ENCODE peak calls at places on chromosomes 6 and 20, in seven cellular contexts. T is PC-3, H is SK-N-SH, O is GM23338, R is HCT116, M is neural progenitor cell, A is GM23248. P is an unnamed sample.

GRCh38 chr6:102815207-102815606 is 1421.7 kb downstream of the GRIK2 start:
- DNase-seq in T (no peak), H (no peak), O (no peak), R (no peak), M (no peak), A (no peak), P (no peak)

GRCh38 chr20:36181934-36182603 is 27.5 kb downstream of the EPB41L1 start:
- DNase-seq in T (no peak), H (no peak), O (no peak), R (no peak), M (no peak), A (peak), P (no peak)

GRCh38 chr6:156977527-156978291 is 200.5 kb downstream of the ARID1B start:
- DNase-seq in T (no peak), H (no peak), O (no peak), R (no peak), M (no peak), A (peak), P (no peak)

GRCh38 chr6:44563397-44563796 is 175.9 kb downstream of the CDC5L start:
- DNase-seq in T (peak), H (no peak), O (peak), R (no peak), M (no peak), A (peak), P (no peak)

GRCh38 chr6:25324076-25324762 is 45.0 kb downstream of the CARMIL1 start:
- DNase-seq in T (no peak), H (no peak), O (no peak), R (no peak), M (no peak), A (peak), P (no peak)

GRCh38 chr6:133779916-133780315 is 109.0 kb upstream of the TCF21 start:
- DNase-seq in T (no peak), H (no peak), O (no peak), R (no peak), M (no peak), A (no peak), P (no peak)

GRCh38 chr20:5688431-5688972 is 61.7 kb upstream of the SHLD1 start:
- DNase-seq in T (no peak), H (no peak), O (no peak), R (no peak), M (no peak), A (no peak), P (no peak)

GRCh38 chr6:169213814-169214520 is 39.7 kb downstream of the THBS2 start:
- DNase-seq in T (no peak), H (peak), O (no peak), R (no peak), M (no peak), A (no peak), P (no peak)

GRCh38 chr6:168177492-168177891 is 98.5 kb upstream of the FRMD1 start:
- DNase-seq in T (no peak), H (no peak), O (no peak), R (no peak), M (no peak), A (no peak), P (no peak)

GRCh38 chr6:137862419-137863125 is 4.5 kb upstream of the TNFAIP3 start:
- DNase-seq in T (no peak), H (no peak), O (no peak), R (no peak), M (no peak), A (no peak), P (no peak)

GRCh38 chr6:89216411-89216810 is 747 bp downstream of the GABRR1 start:
- DNase-seq in T (no peak), H (no peak), O (no peak), R (no peak), M (no peak), A (no peak), P (no peak)

GRCh38 chr6:132052096-132052495 is 100.9 kb upstream of the CCN2 start:
- DNase-seq in T (no peak), H (no peak), O (no peak), R (no peak), M (no peak), A (peak), P (no peak)

GRCh38 chr20:32762754-32763201 is 593 bp downstream of the DNMT3B start:
- DNase-seq in T (peak), H (peak), O (no peak), R (no peak), M (peak), A (peak), P (peak)

GRCh38 chr20:59813948-59814834 is 119.2 kb downstream of the SYCP2 start:
- DNase-seq in T (no peak), H (no peak), O (no peak), R (no peak), M (no peak), A (no peak), P (no peak)

GRCh38 chr6:31037692-31038091 is 27.4 kb downstream of the MUC22 start:
- DNase-seq in T (peak), H (no peak), O (no peak), R (no peak), M (no peak), A (peak), P (no peak)

GRCh38 chr6:167420858-167421766 is 96.2 kb downstream of the TTLL2 start:
- DNase-seq in T (no peak), H (peak), O (no peak), R (no peak), M (no peak), A (no peak), P (no peak)

GRCh38 chr20:10090588-10091166 is 55.9 kb downstream of the ANKEF1 start:
- DNase-seq in T (peak), H (peak), O (peak), R (peak), M (peak), A (peak), P (peak)

GRCh38 chr6:160421854-160422253 is 73.7 kb downstream of the SLC22A3 start:
- DNase-seq in T (no peak), H (no peak), O (no peak), R (no peak), M (no peak), A (peak), P (no peak)

GRCh38 chr6:99746261-99746895 is 139.7 kb downstream of the PRDM13 start:
- DNase-seq in T (peak), H (peak), O (peak), R (peak), M (peak), A (peak), P (peak)

GRCh38 chr20:17938889-17939619 is 29.5 kb downstream of the SNX5 start:
- DNase-seq in T (peak), H (peak), O (peak), R (peak), M (peak), A (peak), P (peak)

GRCh38 chr20:63778857-63779256 is 39.3 kb downstream of the SLC2A4RG start:
- DNase-seq in T (no peak), H (no peak), O (no peak), R (no peak), M (no peak), A (no peak), P (no peak)

GRCh38 chr20:11895832-11896484 is 21.7 kb upstream of the BTBD3 start:
- DNase-seq in T (no peak), H (no peak), O (no peak), R (no peak), M (no peak), A (no peak), P (no peak)

GRCh38 chr6:137358273-137358672 is 135.9 kb downstream of the OLIG3 start:
- DNase-seq in T (no peak), H (no peak), O (peak), R (no peak), M (peak), A (no peak), P (no peak)

GRCh38 chr20:44447827-44448419 is 27.8 kb upstream of the TTPAL start:
- DNase-seq in T (no peak), H (no peak), O (no peak), R (no peak), M (no peak), A (no peak), P (no peak)

GRCh38 chr20:59165389-59165785 is 1.8 kb downstream of the ZNF831 start:
- DNase-seq in T (no peak), H (no peak), O (no peak), R (no peak), M (no peak), A (no peak), P (peak)

GRCh38 chr6:142300758-142301251 is 1.0 kb upstream of the ADGRG6 start:
- DNase-seq in T (peak), H (no peak), O (no peak), R (peak), M (peak), A (peak), P (no peak)

GRCh38 chr6:142302427-142303190 is 802 bp downstream of the ADGRG6 start:
- DNase-seq in T (peak), H (no peak), O (peak), R (peak), M (no peak), A (no peak), P (no peak)

GRCh38 chr6:142303191-142303564 is 1.4 kb downstream of the ADGRG6 start:
- DNase-seq in T (no peak), H (no peak), O (no peak), R (no peak), M (no peak), A (no peak), P (no peak)

GRCh38 chr6:142300302-142300701 is 1.5 kb upstream of the ADGRG6 start:
- DNase-seq in T (no peak), H (no peak), O (no peak), R (no peak), M (no peak), A (no peak), P (no peak)

DNA sequence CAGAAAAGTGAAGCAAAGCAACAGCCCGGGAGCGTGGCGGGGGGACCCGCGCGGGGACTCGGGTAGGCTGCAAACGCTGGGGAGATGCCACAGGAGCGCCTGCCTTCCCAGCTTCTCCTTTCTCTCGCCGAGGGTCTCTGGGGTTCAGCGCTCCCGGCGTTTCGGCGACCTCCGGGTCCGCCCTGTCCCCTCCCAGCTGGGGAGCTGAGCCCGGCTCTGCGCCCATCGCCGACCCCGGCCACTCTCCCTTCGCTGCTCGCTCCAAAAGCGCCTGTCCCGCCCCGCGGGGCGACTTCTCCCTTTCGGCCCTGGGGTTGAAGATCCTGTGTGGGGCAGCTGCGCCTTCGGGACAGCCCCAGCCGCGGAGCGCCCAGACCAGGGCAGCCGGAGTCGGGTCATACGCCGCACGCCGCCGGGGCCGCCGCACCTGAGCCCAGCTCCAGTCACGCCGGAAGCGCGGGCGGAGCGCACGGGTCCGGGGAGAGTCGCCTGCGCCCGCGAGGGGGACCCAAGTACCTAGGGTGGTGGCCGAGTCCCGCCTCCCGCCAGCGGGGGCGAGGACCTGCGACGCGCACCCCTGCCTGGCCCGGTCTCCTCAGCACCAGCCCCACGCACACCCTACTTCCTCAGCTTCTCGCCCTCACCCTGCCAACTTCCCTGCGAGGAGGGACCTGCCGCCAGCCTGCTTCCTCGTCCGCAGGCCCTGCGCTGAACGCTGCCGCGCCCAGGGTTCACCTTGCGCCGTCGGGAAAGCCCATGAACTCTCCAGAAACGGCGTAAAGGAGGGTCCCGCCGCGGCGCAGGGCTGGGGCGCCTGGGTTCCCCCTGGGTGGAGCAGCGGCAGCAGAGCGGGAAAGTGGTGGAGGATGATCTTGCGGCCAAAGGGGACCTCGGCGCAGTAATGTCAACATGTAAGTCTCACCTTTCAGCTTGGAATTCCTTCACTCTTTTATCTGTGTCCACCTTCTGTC is at the start of gene ADGRG6:
- DNase-seq in T (peak), H (peak), O (peak), R (peak), M (peak), A (peak), P (no peak)
- TF ChIP-seq EZH2phosphoT487 in T (no peak), H (no peak), O (no peak), R (no peak), M (peak), A (no peak), P (no peak)

GRCh38 chr6:95848717-95849116 is 167.1 kb upstream of the FUT9 start:
- DNase-seq in T (no peak), H (no peak), O (peak), R (no peak), M (peak), A (no peak), P (no peak)
- TF ChIP-seq EZH2phosphoT487 in T (no peak), H (no peak), O (no peak), R (no peak), M (no peak), A (no peak), P (no peak)

DNA sequence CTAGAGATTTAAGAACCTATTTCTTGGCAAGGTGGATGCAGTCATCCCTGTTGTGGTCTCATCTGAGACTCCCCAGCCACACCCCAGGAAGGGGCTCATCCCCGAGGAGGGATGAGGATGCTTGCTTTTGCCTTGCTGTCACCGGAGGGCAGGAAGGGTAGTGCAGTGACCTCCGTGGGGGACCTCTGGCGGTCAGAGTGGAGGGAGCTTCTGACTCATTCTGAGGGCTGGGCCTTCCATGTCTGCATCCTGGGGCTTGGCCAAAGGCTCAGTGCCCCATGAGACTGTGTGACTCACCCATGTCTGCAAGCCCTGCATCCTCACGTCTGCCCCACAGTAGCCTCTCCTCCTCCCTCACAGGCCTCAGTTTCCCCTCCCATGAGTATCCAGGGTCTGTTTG is 38.7 kb downstream of the UQCC2 start:
- DNase-seq in T (peak), H (peak), O (peak), R (no peak), M (peak), A (peak), P (peak)
- TF ChIP-seq EZH2phosphoT487 in T (no peak), H (no peak), O (no peak), R (no peak), M (no peak), A (no peak), P (no peak)

DNA sequence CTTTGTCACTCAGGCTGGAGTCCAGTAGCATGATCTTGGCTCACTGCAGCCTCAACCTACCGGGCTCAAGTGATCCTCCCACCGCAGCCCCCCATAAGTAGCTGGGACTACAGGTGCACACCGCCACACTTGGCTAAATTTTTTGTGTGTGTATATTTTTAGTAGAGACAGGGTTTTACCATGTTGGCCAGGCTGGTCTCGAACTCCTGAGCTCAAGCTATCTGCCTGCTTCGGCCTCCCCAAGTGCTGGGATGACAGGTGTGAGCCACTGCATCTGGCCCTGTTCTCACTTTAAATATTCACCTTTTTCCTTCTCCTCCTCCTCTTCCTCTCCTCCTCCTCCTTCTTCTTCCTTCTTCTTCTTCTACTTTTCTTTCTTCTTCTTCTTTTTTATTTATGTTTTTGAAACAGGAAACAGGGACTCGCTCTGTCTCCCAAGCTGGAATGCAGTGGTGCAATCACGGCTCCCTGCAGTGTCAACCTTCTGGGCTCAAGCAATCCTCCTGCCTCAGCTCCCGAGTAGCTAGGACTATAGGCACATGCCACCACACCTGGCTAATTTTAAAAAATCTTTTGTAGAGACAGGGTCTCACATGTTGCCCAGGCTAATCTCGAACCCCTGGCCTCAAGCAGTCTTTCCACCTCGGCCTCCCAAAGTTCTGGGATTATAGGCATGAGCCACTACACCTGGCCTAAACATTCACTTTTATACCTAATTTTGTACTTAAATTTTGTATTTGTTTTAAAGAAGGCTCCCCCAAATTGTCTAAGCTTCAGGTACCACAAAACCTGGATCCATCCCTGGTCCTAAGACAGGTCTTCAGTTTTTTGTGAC is 47.2 kb upstream of the NCOA3 start:
- DNase-seq in T (no peak), H (no peak), O (no peak), R (no peak), M (no peak), A (no peak), P (peak)
- TF ChIP-seq EZH2phosphoT487 in T (no peak), H (no peak), O (no peak), R (no peak), M (no peak), A (no peak), P (no peak)

GRCh38 chr20:2759603-2760360 is 40.6 kb downstream of the CPXM1 start:
- DNase-seq in T (no peak), H (no peak), O (no peak), R (no peak), M (no peak), A (no peak), P (peak)
- TF ChIP-seq EZH2phosphoT487 in T (no peak), H (no peak), O (no peak), R (no peak), M (no peak), A (no peak), P (no peak)

GRCh38 chr6:158818008-158818579 is 1.1 kb downstream of the EZR start:
- DNase-seq in T (peak), H (peak), O (peak), R (no peak), M (peak), A (peak), P (peak)

GRCh38 chr6:158818580-158819212 is 472 bp downstream of the EZR start:
- DNase-seq in T (peak), H (peak), O (peak), R (no peak), M (peak), A (peak), P (peak)

GRCh38 chr6:158819213-158819976 is at the start of gene EZR:
- DNase-seq in T (peak), H (peak), O (peak), R (peak), M (peak), A (peak), P (peak)

GRCh38 chr6:158817298-158818007 is 1.7 kb downstream of the EZR start:
- DNase-seq in T (no peak), H (peak), O (peak), R (no peak), M (peak), A (peak), P (peak)

DNA sequence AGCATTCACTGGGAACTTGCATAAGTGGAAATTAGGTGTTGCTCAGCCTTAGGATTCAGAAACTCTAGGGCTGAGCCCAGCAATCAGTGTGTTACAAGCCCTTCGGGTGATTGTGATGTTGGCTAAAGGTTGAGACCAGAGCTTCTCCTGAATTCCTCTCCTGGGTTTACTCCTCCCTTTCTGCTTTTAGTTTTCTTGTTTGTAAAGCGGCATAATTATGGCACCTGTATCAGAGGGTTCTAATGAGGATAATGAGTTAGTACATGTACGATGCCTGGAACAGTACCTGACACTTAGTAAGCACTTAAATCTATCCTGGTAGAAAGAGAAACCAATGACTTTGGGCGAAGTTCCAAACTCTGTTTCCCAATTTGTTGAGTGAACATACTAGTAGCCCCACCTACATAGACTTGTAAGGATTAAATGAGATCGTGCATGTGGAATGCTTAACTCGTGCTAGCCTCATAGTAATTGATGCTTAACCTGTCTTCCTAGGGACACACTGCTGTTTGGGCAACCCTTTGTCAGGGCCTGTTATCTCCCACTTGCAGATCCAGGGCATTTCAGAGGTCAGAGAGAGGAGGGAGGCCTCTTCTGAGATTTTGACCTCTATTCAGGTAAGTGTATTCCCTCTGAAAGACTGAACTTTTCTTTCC is 937 bp upstream of the EZR start:
- DNase-seq in T (no peak), H (no peak), O (no peak), R (no peak), M (peak), A (peak), P (no peak)
- TF ChIP-seq EZH2phosphoT487 in T (no peak), H (no peak), O (no peak), R (no peak), M (no peak), A (no peak), P (no peak)

DNA sequence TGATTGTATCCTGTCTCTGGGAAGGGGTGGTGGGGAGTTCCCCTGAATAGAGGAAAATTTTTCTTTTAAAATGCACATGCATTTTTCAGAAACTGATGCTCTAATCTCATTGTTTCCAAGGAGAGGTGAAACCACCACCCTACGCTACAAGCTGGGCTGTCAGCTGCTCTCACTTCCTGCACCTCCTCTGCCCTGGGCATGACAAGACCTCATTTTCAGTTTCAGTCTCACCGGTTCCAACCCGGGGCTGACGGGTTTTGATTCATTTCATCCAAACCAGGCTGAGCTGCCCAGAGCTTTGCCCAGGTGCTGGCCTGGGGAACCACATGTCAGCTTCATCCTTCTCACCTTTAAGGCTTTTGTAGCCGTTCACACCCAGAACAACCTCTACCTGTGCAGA is 99.7 kb downstream of the EYA2 start:
- DNase-seq in T (no peak), H (no peak), O (no peak), R (no peak), M (no peak), A (no peak), P (peak)
- TF ChIP-seq EZH2phosphoT487 in T (no peak), H (no peak), O (no peak), R (no peak), M (no peak), A (no peak), P (no peak)

GRCh38 chr6:111087871-111088667 is 766 bp downstream of the SLC16A10 start:
- DNase-seq in T (no peak), H (peak), O (peak), R (peak), M (peak), A (peak), P (no peak)
- TF ChIP-seq EZH2phosphoT487 in T (no peak), H (no peak), O (no peak), R (no peak), M (peak), A (no peak), P (no peak)